ENCODE peak calls at places on chromosomes 7 and 10, in seven cellular contexts. C is HCT116, V is SK-N-SH, T is K562, L is NT2/D1, H is H1, J is HepG2. P is an unnamed sample.

GRCh38 chr10:71344916-71345557 is 26.0 kb downstream of the SLC29A3 start:
- DNase-seq in H (no peak), L (no peak), T (no peak), V (peak), C (no peak), J (no peak), P (no peak)

GRCh38 chr7:105691692-105692564 is 110.6 kb upstream of the EFCAB10 start:
- DNase-seq in T (no peak), H (no peak), C (no peak), V (no peak), L (no peak), J (no peak), P (no peak)

GRCh38 chr7:124162667-124163066 is 129.8 kb upstream of the TMEM229A start:
- DNase-seq in H (no peak), T (no peak), V (no peak), C (no peak), L (no peak), J (no peak), P (no peak)

GRCh38 chr7:18489624-18490023 is 5.9 kb upstream of the HDAC9 start:
- DNase-seq in C (no peak), H (no peak), V (no peak), T (no peak), J (no peak), L (no peak), P (no peak)

GRCh38 chr10:97673736-97674525 is 13.1 kb downstream of the AVPI1 start:
- DNase-seq in V (no peak), T (peak), J (no peak), L (no peak), C (no peak), H (no peak), P (no peak)

GRCh38 chr7:47724335-47724982 is 142.5 kb upstream of the TNS3 start:
- DNase-seq in C (no peak), J (peak), H (peak), V (no peak), L (peak), T (no peak), P (no peak)

GRCh38 chr10:96376483-96376882 is 17.7 kb upstream of the OPALIN start:
- DNase-seq in V (no peak), J (no peak), H (no peak), L (no peak), C (no peak), T (no peak), P (no peak)

GRCh38 chr10:114384601-114385000 is 19.7 kb downstream of the AFAP1L2 start:
- DNase-seq in J (no peak), L (no peak), H (no peak), C (no peak), T (no peak), V (no peak), P (no peak)

GRCh38 chr7:113200281-113200680 is 81.9 kb upstream of the SMIM30 start:
- DNase-seq in T (no peak), L (no peak), C (no peak), V (no peak), J (no peak), H (no peak), P (no peak)

DNA sequence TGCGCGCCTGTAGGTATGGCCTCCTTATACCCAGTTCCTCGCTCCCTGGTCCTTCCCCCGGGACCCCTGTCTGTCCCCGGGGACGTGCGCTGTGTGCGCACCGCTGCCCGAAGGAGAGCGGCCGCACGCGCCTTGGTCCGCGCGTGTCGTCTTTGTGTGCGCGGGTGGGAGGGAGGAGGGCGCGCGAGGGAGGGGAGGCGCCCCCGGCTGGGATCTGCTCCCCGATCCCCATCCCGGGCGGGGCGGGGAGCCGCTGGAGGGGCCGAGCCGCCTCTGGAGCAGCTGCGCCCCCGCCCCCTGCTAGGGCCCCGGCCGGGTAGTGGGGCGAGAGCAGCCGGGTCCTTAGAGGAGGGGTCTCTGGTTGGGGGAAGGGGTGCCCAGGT is 405 bp downstream of the SH2B2 start:
- DNase-seq in H (no peak), T (no peak), C (no peak), V (peak), L (no peak), J (no peak), P (no peak)
- TF ChIP-seq YY1 in H (no peak), T (no peak), C (no peak), V (no peak), L (no peak), J (no peak), P (peak)

GRCh38 chr10:48465860-48466521 is 138.9 kb downstream of the ARHGAP22 start:
- DNase-seq in L (no peak), T (no peak), H (no peak), V (peak), C (no peak), J (no peak), P (no peak)
- H3K4me3 ChIP-seq in L (no peak), T (no peak), H (peak), V (no peak), C (no peak), J (no peak), P (no peak)

GRCh38 chr7:122166708-122167107 is 22.7 kb upstream of the AASS start:
- DNase-seq in H (no peak), C (no peak), V (no peak), T (no peak), J (no peak), L (no peak), P (no peak)
- TF ChIP-seq YY1 in H (no peak), C (no peak), V (no peak), T (no peak), J (no peak), L (no peak), P (no peak)

GRCh38 chr7:28409716-28410627 is 2.3 kb upstream of the CREB5 start:
- DNase-seq in J (no peak), C (no peak), L (no peak), H (no peak), T (no peak), V (peak), P (no peak)

GRCh38 chr7:28406192-28406591 is 6.1 kb upstream of the CREB5 start:
- DNase-seq in C (no peak), H (no peak), J (no peak), L (no peak), T (no peak), V (peak), P (no peak)

GRCh38 chr7:28408974-28409715 is 3.2 kb upstream of the CREB5 start:
- DNase-seq in C (peak), J (peak), L (peak), T (peak), V (peak), H (peak), P (no peak)

GRCh38 chr7:28407643-28408042 is 4.7 kb upstream of the CREB5 start:
- DNase-seq in V (peak), T (no peak), C (no peak), J (no peak), L (no peak), H (no peak), P (no peak)

GRCh38 chr7:28408105-28408973 is 4.0 kb upstream of the CREB5 start:
- DNase-seq in L (no peak), C (no peak), V (peak), J (no peak), H (no peak), T (no peak), P (no peak)
- H3K4me3 ChIP-seq in L (peak), C (no peak), V (peak), J (peak), H (peak), T (no peak), P (no peak)

GRCh38 chr7:80319461-80319860 is 184.8 kb downstream of the GNAI1 start:
- DNase-seq in V (no peak), T (no peak), J (no peak), C (no peak), L (no peak), H (no peak), P (no peak)
- TF ChIP-seq YY1 in V (no peak), T (no peak), J (no peak), C (no peak), L (no peak), H (no peak), P (no peak)

GRCh38 chr10:11541296-11541695 is 70.2 kb downstream of the USP6NL start:
- DNase-seq in L (no peak), T (no peak), J (no peak), C (no peak), H (no peak), V (no peak), P (no peak)

GRCh38 chr10:11536256-11536655 is 75.2 kb downstream of the USP6NL start:
- DNase-seq in J (no peak), L (no peak), H (no peak), T (no peak), V (no peak), C (no peak), P (no peak)

GRCh38 chr10:11539191-11539868 is 72.1 kb downstream of the USP6NL start:
- DNase-seq in C (peak), T (peak), J (peak), L (no peak), H (no peak), V (no peak), P (no peak)

GRCh38 chr10:11535376-11535959 is 76.0 kb downstream of the USP6NL start:
- DNase-seq in H (no peak), L (no peak), T (no peak), J (no peak), V (no peak), C (no peak), P (no peak)

DNA sequence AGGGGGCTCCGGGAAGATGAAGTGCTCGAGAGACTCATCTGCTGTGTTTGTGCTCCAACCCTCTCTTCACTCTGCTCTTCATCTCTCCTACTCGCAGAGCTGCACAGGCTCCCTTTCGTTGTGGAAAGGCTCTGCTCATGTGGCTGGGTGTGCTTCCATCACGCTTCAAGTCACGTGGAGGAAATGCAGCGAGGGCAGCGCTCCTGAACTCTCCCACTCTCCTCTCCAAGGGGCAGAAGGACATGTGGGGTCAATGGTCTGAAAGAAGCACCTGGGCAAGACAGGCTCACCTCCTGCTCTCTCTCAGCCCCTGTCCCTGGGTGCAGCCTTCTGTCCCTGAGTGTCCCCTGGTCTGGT is 72.6 kb downstream of the USP6NL start:
- DNase-seq in C (no peak), J (no peak), H (no peak), T (no peak), V (no peak), L (no peak), P (no peak)
- H3K4me3 ChIP-seq in C (no peak), J (no peak), H (no peak), T (no peak), V (no peak), L (no peak), P (no peak)

GRCh38 chr10:102727037-102727818 is 12.8 kb downstream of the SFXN2 start:
- DNase-seq in V (no peak), T (no peak), C (no peak), J (no peak), H (no peak), L (no peak), P (no peak)

GRCh38 chr10:102732661-102733060 is 11.1 kb upstream of the WBP1L start:
- DNase-seq in V (no peak), T (no peak), L (no peak), C (no peak), J (no peak), H (no peak), P (no peak)

GRCh38 chr10:102731222-102731800 is 12.4 kb upstream of the WBP1L start:
- DNase-seq in V (peak), C (no peak), T (no peak), L (no peak), H (no peak), J (no peak), P (no peak)

GRCh38 chr10:102726274-102726673 is 11.8 kb downstream of the SFXN2 start:
- DNase-seq in T (no peak), H (no peak), V (no peak), C (no peak), J (no peak), L (no peak), P (no peak)

GRCh38 chr10:102729090-102730026 is 14.4 kb upstream of the WBP1L start:
- DNase-seq in C (peak), V (peak), H (no peak), J (peak), L (no peak), T (peak), P (no peak)
- TF ChIP-seq YY1 in C (peak), V (no peak), H (no peak), J (peak), L (no peak), T (no peak), P (peak)

GRCh38 chr10:19833508-19833824 is 17.2 kb downstream of the PLXDC2 start:
- DNase-seq in V (no peak), H (no peak), T (no peak), J (no peak), C (no peak), L (no peak), P (no peak)

GRCh38 chr10:19835952-19836351 is 19.7 kb downstream of the PLXDC2 start:
- DNase-seq in C (no peak), L (no peak), T (no peak), H (no peak), J (no peak), V (no peak), P (no peak)

GRCh38 chr10:19828278-19829049 is 12.2 kb downstream of the PLXDC2 start:
- DNase-seq in L (no peak), C (no peak), V (no peak), J (no peak), T (no peak), H (no peak), P (no peak)

DNA sequence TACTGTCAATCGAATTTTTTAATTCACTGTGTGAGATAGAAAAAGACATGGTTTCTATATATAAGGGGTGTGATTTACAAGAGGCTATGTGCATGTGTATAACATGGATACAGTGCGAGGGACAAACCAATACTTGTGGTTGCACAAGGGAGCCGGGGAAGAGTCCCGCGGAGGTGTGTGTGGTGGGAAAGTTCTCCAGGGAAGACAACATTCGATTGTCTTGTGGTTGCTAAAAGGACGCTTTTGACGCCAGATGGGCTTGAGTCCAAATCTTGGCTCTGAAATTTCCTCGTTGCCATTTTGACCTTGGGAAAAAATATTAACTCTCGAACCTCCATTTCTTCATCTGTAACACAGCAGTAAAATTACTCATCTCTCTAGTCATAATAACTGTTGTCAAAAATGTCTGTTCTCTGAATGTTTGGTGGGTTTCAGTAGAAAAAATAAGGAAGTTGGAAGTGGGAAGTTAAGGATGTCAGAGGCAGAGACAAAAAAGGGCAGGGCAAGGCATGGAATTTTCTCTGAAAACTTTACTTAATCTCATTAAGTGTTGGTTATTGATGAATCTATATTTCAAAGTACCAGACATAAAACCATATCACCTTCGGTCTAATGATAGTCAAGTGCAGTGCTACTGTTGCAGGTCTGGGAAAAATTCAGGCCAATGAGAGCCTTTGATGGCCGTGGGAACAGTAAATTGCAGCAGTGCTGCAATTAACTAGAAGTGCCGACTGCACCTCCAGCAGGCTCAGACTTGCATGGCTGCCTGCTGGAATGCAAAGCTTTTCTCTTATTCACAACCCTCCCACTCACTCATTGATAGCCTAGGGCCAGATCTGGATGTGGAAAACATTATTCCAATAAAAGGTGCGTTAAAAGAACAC is 16.6 kb downstream of the PLXDC2 start:
- DNase-seq in C (no peak), J (no peak), H (no peak), V (no peak), T (no peak), L (no peak), P (no peak)
- H3K4me3 ChIP-seq in C (no peak), J (no peak), H (no peak), V (no peak), T (no peak), L (no peak), P (no peak)

DNA sequence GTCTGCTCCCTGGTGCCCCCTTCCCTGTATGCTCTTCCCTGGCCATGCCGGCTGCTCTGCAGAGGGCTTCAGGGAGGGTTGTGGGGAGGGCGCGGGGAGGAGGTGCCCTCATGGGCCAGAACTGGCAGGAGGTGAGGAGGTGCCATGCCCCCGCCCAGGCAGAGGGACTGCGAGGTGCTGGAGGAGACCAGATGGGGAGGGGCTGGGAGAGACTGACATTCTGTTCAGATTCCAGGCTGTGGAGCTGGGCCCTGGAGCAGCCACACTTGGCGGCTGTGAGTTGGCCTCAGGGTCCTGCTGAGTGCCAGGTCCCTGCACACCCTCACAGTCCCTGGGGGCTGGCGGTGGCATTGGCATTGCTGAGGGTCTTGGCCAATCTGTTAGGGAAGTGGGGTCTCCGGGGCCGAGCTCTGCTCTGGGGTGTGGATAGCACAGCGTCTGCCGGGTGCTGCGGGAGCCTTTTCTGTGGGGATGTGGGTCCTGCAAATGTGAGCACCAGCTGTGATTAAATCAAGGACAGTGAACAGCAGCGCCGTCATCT is 25.4 kb downstream of the INPP5A start:
- DNase-seq in T (no peak), L (no peak), V (no peak), J (no peak), C (no peak), H (no peak), P (no peak)
- TF ChIP-seq YY1 in T (no peak), L (no peak), V (no peak), J (no peak), C (no peak), H (no peak), P (no peak)

GRCh38 chr7:82678716-82679115 is 235.1 kb upstream of the CACNA2D1 start:
- DNase-seq in V (no peak), L (no peak), C (no peak), J (no peak), T (no peak), H (no peak), P (no peak)
- H3K4me3 ChIP-seq in V (no peak), L (no peak), C (no peak), J (no peak), T (no peak), H (no peak), P (no peak)

P was measured in GM12878.